ENCODE peak calls at places on chromosomes 5 and 9, in six cellular contexts. One of them, this sample, is unnamed.
A peak's percentile ranks its signal among the peaks of the same experiment; 100 is the strongest.

GRCh38 chr5:52840286-52841050 is 52.8 kb downstream of the ITGA1 start:
- DNase-seq in heart left ventricle: peak; percentile 27
- DNase-seq in mammary epithelial cell: no peak
- DNase-seq in astrocyte: peak; percentile 26
- DNase-seq in left ventricle myocardium inferior: no peak
- DNase-seq in neural progenitor cell: peak; percentile 11
- DNase-seq in this sample: no peak

GRCh38 chr9:6105738-6106137 is 90.3 kb upstream of the RANBP6 start:
- DNase-seq in astrocyte: no peak
- DNase-seq in mammary epithelial cell: no peak
- DNase-seq in neural progenitor cell: no peak
- DNase-seq in heart left ventricle: no peak
- DNase-seq in left ventricle myocardium inferior: no peak
- DNase-seq in this sample: no peak

GRCh38 chr5:7473668-7474215 is 77.8 kb downstream of the ADCY2 start:
- DNase-seq in mammary epithelial cell: no peak
- DNase-seq in heart left ventricle: no peak
- DNase-seq in astrocyte: no peak
- DNase-seq in left ventricle myocardium inferior: no peak
- DNase-seq in neural progenitor cell: peak; percentile 30
- DNase-seq in this sample: no peak

GRCh38 chr5:74035521-74035937 is 409.5 kb downstream of the ARHGEF28 start:
- DNase-seq in left ventricle myocardium inferior: no peak
- DNase-seq in neural progenitor cell: no peak
- DNase-seq in heart left ventricle: peak; percentile 38
- DNase-seq in mammary epithelial cell: peak; percentile 84
- DNase-seq in astrocyte: peak; percentile 70
- DNase-seq in this sample: no peak

GRCh38 chr9:88741335-88741734 is 206.4 kb downstream of the NXNL2 start:
- DNase-seq in mammary epithelial cell: no peak
- DNase-seq in left ventricle myocardium inferior: no peak
- DNase-seq in astrocyte: no peak
- DNase-seq in heart left ventricle: no peak
- DNase-seq in neural progenitor cell: peak; percentile 31
- DNase-seq in this sample: no peak

GRCh38 chr9:111843971-111844370 is 49.2 kb upstream of the SHOC1 start:
- DNase-seq in neural progenitor cell: no peak
- DNase-seq in heart left ventricle: no peak
- DNase-seq in mammary epithelial cell: peak; percentile 70
- DNase-seq in left ventricle myocardium inferior: no peak
- DNase-seq in astrocyte: no peak
- DNase-seq in this sample: no peak

GRCh38 chr9:16337322-16338029 is 533.0 kb downstream of the BNC2 start:
- DNase-seq in neural progenitor cell: no peak
- DNase-seq in left ventricle myocardium inferior: no peak
- DNase-seq in mammary epithelial cell: peak; percentile 99
- DNase-seq in astrocyte: peak; percentile 96
- DNase-seq in heart left ventricle: no peak
- DNase-seq in this sample: no peak

GRCh38 chr9:89543621-89544279 is 45.8 kb upstream of the SEMA4D start:
- DNase-seq in left ventricle myocardium inferior: no peak
- DNase-seq in heart left ventricle: no peak
- DNase-seq in mammary epithelial cell: no peak
- DNase-seq in astrocyte: no peak
- DNase-seq in neural progenitor cell: no peak
- DNase-seq in this sample: no peak

GRCh38 chr5:759781-760362 is 24.7 kb downstream of the ZDHHC11B start:
- DNase-seq in neural progenitor cell: no peak
- DNase-seq in heart left ventricle: peak; percentile 34
- DNase-seq in left ventricle myocardium inferior: peak; percentile 15
- DNase-seq in mammary epithelial cell: no peak
- DNase-seq in astrocyte: no peak
- DNase-seq in this sample: no peak

GRCh38 chr9:34451545-34451944 is 6.8 kb downstream of the FAM219A start:
- DNase-seq in mammary epithelial cell: peak; percentile 53
- DNase-seq in heart left ventricle: no peak
- DNase-seq in left ventricle myocardium inferior: no peak
- DNase-seq in neural progenitor cell: no peak
- DNase-seq in astrocyte: peak; percentile 45
- DNase-seq in this sample: no peak

GRCh38 chr5:95392593-95393182 is 1.5 kb downstream of the FAM81B start:
- DNase-seq in heart left ventricle: no peak
- DNase-seq in left ventricle myocardium inferior: no peak
- DNase-seq in mammary epithelial cell: peak; percentile 31
- DNase-seq in astrocyte: peak; percentile 17
- DNase-seq in neural progenitor cell: no peak
- DNase-seq in this sample: no peak

GRCh38 chr5:60727032-60727431 is 27.1 kb upstream of the DEPDC1B start:
- DNase-seq in heart left ventricle: no peak
- DNase-seq in left ventricle myocardium inferior: no peak
- DNase-seq in mammary epithelial cell: no peak
- DNase-seq in astrocyte: no peak
- DNase-seq in neural progenitor cell: no peak
- DNase-seq in this sample: no peak

GRCh38 chr9:111501005-111501562 is 16.9 kb upstream of the ECPAS start:
- DNase-seq in neural progenitor cell: no peak
- DNase-seq in mammary epithelial cell: no peak
- DNase-seq in astrocyte: no peak
- DNase-seq in heart left ventricle: no peak
- DNase-seq in left ventricle myocardium inferior: no peak
- DNase-seq in this sample: no peak

GRCh38 chr5:4901305-4901751 is 238.8 kb upstream of the ADAMTS16 start:
- DNase-seq in astrocyte: no peak
- DNase-seq in left ventricle myocardium inferior: no peak
- DNase-seq in neural progenitor cell: no peak
- DNase-seq in mammary epithelial cell: no peak
- DNase-seq in heart left ventricle: no peak
- DNase-seq in this sample: no peak

GRCh38 chr9:37324691-37325490 is 97.6 kb upstream of the GRHPR start:
- DNase-seq in neural progenitor cell: peak; percentile 51
- DNase-seq in astrocyte: no peak
- DNase-seq in left ventricle myocardium inferior: no peak
- DNase-seq in mammary epithelial cell: no peak
- DNase-seq in heart left ventricle: no peak
- DNase-seq in this sample: no peak
- H3K27ac ChIP-seq in neural progenitor cell: no peak overlapping the region
- H3K27ac ChIP-seq in astrocyte: peak overlapping the region; percentile 4
- H3K27ac ChIP-seq in left ventricle myocardium inferior: no peak overlapping the region
- H3K27ac ChIP-seq in mammary epithelial cell: no peak overlapping the region
- H3K27ac ChIP-seq in heart left ventricle: no peak overlapping the region
- H3K27ac ChIP-seq in this sample: no peak overlapping the region

GRCh38 chr5:17216176-17216973 is 1.1 kb upstream of the BASP1 start:
- DNase-seq in heart left ventricle: peak; percentile 68
- DNase-seq in left ventricle myocardium inferior: peak; percentile 59
- DNase-seq in mammary epithelial cell: peak; percentile 79
- DNase-seq in neural progenitor cell: peak; percentile 93
- DNase-seq in astrocyte: no peak
- DNase-seq in this sample: no peak

GRCh38 chr5:17218353-17219005 is 1.0 kb downstream of the BASP1 start:
- DNase-seq in mammary epithelial cell: peak; percentile 35
- DNase-seq in left ventricle myocardium inferior: peak; percentile 23
- DNase-seq in neural progenitor cell: peak; percentile 46
- DNase-seq in astrocyte: peak; percentile 66
- DNase-seq in heart left ventricle: peak; percentile 20
- DNase-seq in this sample: no peak

GRCh38 chr5:17219006-17219422 is 1.6 kb downstream of the BASP1 start:
- DNase-seq in left ventricle myocardium inferior: no peak
- DNase-seq in heart left ventricle: no peak
- DNase-seq in astrocyte: no peak
- DNase-seq in neural progenitor cell: peak; percentile 86
- DNase-seq in mammary epithelial cell: peak; percentile 32
- DNase-seq in this sample: no peak

GRCh38 chr5:17216974-17217325 is 481 bp upstream of the BASP1 start:
- DNase-seq in astrocyte: peak; percentile 66
- DNase-seq in mammary epithelial cell: no peak
- DNase-seq in neural progenitor cell: peak; percentile 86
- DNase-seq in left ventricle myocardium inferior: no peak
- DNase-seq in heart left ventricle: peak; percentile 29
- DNase-seq in this sample: no peak

GRCh38 chr5:17217421-17218352 is at the start of gene BASP1:
- DNase-seq in left ventricle myocardium inferior: peak; percentile 73
- DNase-seq in heart left ventricle: peak; percentile 80
- DNase-seq in astrocyte: peak; percentile 68
- DNase-seq in neural progenitor cell: peak; percentile 94
- DNase-seq in mammary epithelial cell: peak; percentile 65
- DNase-seq in this sample: no peak
- H3K4me1 ChIP-seq in left ventricle myocardium inferior: peaks cover 25% of the 10 kb centered on the region
- H3K4me1 ChIP-seq in heart left ventricle: peaks cover 10% of the 10 kb centered on the region
- H3K4me1 ChIP-seq in astrocyte: peaks cover 23% of the 10 kb centered on the region
- H3K4me1 ChIP-seq in neural progenitor cell: peaks cover 62% of the 10 kb centered on the region
- H3K4me1 ChIP-seq in mammary epithelial cell: peaks cover 17% of the 10 kb centered on the region
- H3K4me1 ChIP-seq in this sample: peaks cover 5% of the 10 kb centered on the region

DNA sequence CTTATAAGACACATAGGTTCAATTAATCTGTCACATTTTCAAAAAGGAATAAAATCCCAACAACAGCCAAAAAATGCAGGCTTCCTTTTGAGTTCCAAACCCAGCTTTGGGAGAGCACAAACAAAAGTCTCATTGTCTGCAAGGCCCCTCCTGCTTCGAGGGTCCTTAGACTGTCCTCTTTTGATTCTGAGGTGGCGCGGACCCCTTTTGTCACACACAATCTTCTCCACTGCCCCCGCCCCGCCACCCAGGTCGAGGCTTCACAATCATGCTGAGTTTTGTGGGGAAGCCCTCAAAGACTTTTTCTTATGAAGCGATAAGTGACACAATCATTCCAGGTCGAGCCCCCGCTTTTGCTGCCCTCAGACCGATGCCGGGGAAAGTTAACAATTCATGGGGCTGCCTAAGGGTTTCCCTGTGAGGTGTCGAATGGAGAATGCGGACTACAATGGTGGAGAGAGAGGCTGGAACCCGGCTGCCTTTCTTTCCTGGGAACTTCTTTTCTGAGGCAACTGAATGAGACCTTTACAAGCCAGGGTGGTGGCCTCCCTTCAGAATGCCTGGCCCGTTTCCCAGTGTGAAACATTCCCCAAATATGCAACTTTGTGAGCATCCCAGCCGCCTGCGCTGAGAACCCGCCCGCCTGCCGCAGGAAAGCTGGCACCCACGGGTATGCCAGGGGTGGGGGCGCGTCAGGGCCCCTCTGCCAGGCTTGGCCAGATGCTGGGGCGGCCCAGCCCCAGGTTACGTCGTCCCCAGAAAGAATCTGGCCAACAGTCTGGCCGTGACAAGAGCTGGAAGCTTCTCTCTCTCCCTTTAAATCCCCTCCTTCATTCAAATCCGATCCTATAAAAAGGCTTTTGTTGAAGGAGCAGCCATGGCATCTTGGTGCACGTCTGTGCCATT is 71.9 kb downstream of the MAP1B start:
- DNase-seq in heart left ventricle: peak; percentile 60
- DNase-seq in mammary epithelial cell: peak; percentile 82
- DNase-seq in neural progenitor cell: peak; percentile 89
- DNase-seq in left ventricle myocardium inferior: peak; percentile 49
- DNase-seq in astrocyte: peak; percentile 90
- DNase-seq in this sample: no peak
- H3K4me3 ChIP-seq in heart left ventricle: no peak overlapping the region
- H3K4me3 ChIP-seq in mammary epithelial cell: peak overlapping the region; percentile 18
- H3K4me3 ChIP-seq in neural progenitor cell: peak overlapping the region; percentile 34
- H3K4me3 ChIP-seq in left ventricle myocardium inferior: peak overlapping the region; percentile 50
- H3K4me3 ChIP-seq in astrocyte: peak overlapping the region; percentile 31
- H3K4me3 ChIP-seq in this sample: no peak overlapping the region

GRCh38 chr9:134408939-134409737 is 82.9 kb downstream of the RXRA start:
- DNase-seq in neural progenitor cell: no peak
- DNase-seq in left ventricle myocardium inferior: no peak
- DNase-seq in heart left ventricle: no peak
- DNase-seq in mammary epithelial cell: no peak
- DNase-seq in astrocyte: no peak
- DNase-seq in this sample: no peak
- H3K27ac ChIP-seq in neural progenitor cell: no peak overlapping the region
- H3K27ac ChIP-seq in left ventricle myocardium inferior: peak overlapping the region; percentile 92
- H3K27ac ChIP-seq in heart left ventricle: peak overlapping the region; percentile 94
- H3K27ac ChIP-seq in mammary epithelial cell: no peak overlapping the region
- H3K27ac ChIP-seq in astrocyte: no peak overlapping the region
- H3K27ac ChIP-seq in this sample: no peak overlapping the region

GRCh38 chr5:150603491-150603890 is 37.0 kb upstream of the SYNPO start:
- DNase-seq in astrocyte: no peak
- DNase-seq in heart left ventricle: no peak
- DNase-seq in left ventricle myocardium inferior: peak; percentile 4
- DNase-seq in neural progenitor cell: no peak
- DNase-seq in mammary epithelial cell: no peak
- DNase-seq in this sample: no peak
- H3K4me1 ChIP-seq in astrocyte: peaks cover 13% of the 10 kb centered on the region
- H3K4me1 ChIP-seq in heart left ventricle: peaks cover 85% of the 10 kb centered on the region
- H3K4me1 ChIP-seq in left ventricle myocardium inferior: peaks cover 81% of the 10 kb centered on the region
- H3K4me1 ChIP-seq in neural progenitor cell: no peaks in the 10 kb centered on the region
- H3K4me1 ChIP-seq in mammary epithelial cell: peaks cover 29% of the 10 kb centered on the region
- H3K4me1 ChIP-seq in this sample: no peaks in the 10 kb centered on the region

GRCh38 chr9:93955356-93956182 is 414 bp upstream of the BARX1 start:
- DNase-seq in neural progenitor cell: peak; percentile 82
- DNase-seq in heart left ventricle: no peak
- DNase-seq in mammary epithelial cell: no peak
- DNase-seq in left ventricle myocardium inferior: no peak
- DNase-seq in astrocyte: no peak
- DNase-seq in this sample: no peak

GRCh38 chr9:93952784-93953491 is 2.2 kb downstream of the BARX1 start:
- DNase-seq in left ventricle myocardium inferior: no peak
- DNase-seq in mammary epithelial cell: no peak
- DNase-seq in heart left ventricle: no peak
- DNase-seq in neural progenitor cell: peak; percentile 66
- DNase-seq in astrocyte: no peak
- DNase-seq in this sample: no peak

GRCh38 chr9:93952119-93952783 is 2.9 kb downstream of the BARX1 start:
- DNase-seq in astrocyte: no peak
- DNase-seq in mammary epithelial cell: no peak
- DNase-seq in neural progenitor cell: peak; percentile 37
- DNase-seq in heart left ventricle: no peak
- DNase-seq in left ventricle myocardium inferior: no peak
- DNase-seq in this sample: no peak

GRCh38 chr9:93954436-93955355 is at the start of gene BARX1:
- DNase-seq in heart left ventricle: no peak
- DNase-seq in astrocyte: no peak
- DNase-seq in neural progenitor cell: peak; percentile 71
- DNase-seq in mammary epithelial cell: no peak
- DNase-seq in left ventricle myocardium inferior: no peak
- DNase-seq in this sample: no peak

DNA sequence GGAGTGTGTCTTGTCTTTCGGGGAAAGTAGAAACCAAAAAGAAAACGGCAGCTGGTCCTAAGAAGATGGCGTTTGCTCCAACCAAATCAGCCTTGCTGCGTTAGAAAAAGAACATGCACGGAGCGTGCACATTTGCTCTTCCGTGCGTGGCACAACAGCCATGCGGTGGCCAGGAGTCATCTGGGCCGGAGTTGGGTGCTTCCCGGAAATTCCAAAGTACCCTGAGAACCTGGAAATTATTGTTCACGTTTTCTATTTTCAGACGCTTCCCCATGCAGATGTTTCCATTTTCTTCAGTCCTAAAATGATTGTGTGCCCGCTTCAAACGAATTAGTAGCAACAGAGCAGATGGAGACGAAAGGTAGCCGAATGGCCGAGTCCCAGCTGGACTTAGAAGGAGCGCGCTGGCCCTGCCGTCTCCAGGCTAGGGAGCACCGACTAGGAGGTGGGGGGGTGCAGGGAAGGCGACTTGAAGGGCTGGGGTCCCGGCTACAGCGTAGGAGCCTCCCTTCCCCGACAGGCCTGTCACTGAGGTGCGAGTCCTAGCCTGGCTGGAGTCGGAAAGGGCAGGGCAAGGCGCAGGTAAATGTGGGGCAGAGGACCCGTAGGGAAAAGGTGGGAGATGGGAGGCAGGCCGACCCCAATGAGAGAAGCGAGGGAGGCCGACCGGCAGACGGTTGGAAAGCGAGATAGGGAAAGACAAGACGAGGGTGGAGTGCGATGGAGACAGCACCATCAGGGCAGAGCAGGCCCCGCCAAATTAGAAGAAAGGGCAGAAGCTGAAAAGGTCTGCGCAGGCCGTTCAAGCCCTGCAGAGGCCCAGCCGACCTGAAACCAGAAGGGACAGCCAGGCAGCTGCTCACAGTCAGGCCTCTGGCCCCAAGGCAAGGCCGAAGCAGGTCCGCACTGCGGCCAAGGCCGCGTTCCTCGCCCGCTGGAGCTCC is 1.4 kb downstream of the BARX1 start:
- DNase-seq in heart left ventricle: no peak
- DNase-seq in left ventricle myocardium inferior: no peak
- DNase-seq in neural progenitor cell: peak; percentile 49
- DNase-seq in mammary epithelial cell: no peak
- DNase-seq in astrocyte: no peak
- DNase-seq in this sample: no peak
- H3K4me3 ChIP-seq in heart left ventricle: peak overlapping the region; percentile 6
- H3K4me3 ChIP-seq in left ventricle myocardium inferior: peak overlapping the region; percentile 45
- H3K4me3 ChIP-seq in neural progenitor cell: peak overlapping the region; percentile 44
- H3K4me3 ChIP-seq in mammary epithelial cell: no peak overlapping the region
- H3K4me3 ChIP-seq in astrocyte: no peak overlapping the region
- H3K4me3 ChIP-seq in this sample: no peak overlapping the region

This sample was measured in CD8-positive, alpha-beta memory T cell.